ENCODE peak calls at places on chromosomes 3 and 15, in nine cellular contexts. B, K, F, Q, M, R, A, Y and T are unnamed samples.

GRCh38 chr3:135874035-135874434 is 91.5 kb upstream of the PPP2R3A start:
- DNase-seq in B (no peak), R (no peak), Y (no peak), F (no peak), K (no peak), Q (no peak), M (no peak), A (no peak), T (no peak)

GRCh38 chr3:115922681-115923347 is 299.5 kb downstream of the GAP43 start:
- DNase-seq in M (peak), A (peak), Y (peak), Q (no peak), B (no peak), F (no peak), R (no peak), K (peak), T (peak)

GRCh38 chr15:80547264-80547663 is 143.1 kb downstream of the ARNT2 start:
- DNase-seq in Y (no peak), A (no peak), R (no peak), B (no peak), M (no peak), F (no peak), K (no peak), Q (no peak), T (no peak)

GRCh38 chr3:172464306-172464705 is 16.1 kb upstream of the GHSR start:
- DNase-seq in R (no peak), Q (no peak), Y (no peak), B (no peak), K (no peak), A (no peak), F (no peak), M (no peak), T (no peak)

GRCh38 chr3:152269423-152270144 is 855 bp downstream of the MBNL1 start:
- DNase-seq in B (peak), Q (no peak), A (peak), M (peak), K (peak), Y (no peak), F (no peak), R (no peak), T (peak)

GRCh38 chr15:69595009-69595825 is 142.6 kb downstream of the RPLP1 start:
- DNase-seq in R (no peak), Y (no peak), Q (peak), M (no peak), F (peak), K (peak), B (peak), A (no peak), T (no peak)

GRCh38 chr3:49721861-49722781 is 1.6 kb downstream of the GMPPB start:
- DNase-seq in K (no peak), F (no peak), R (peak), Y (no peak), B (no peak), A (no peak), M (no peak), Q (peak), T (no peak)

GRCh38 chr15:36778516-36778915 is 199.1 kb downstream of the CDIN1 start:
- DNase-seq in A (peak), R (no peak), M (no peak), F (no peak), Y (no peak), Q (no peak), K (no peak), B (no peak), T (peak)

GRCh38 chr3:148790370-148790769 is 37.2 kb upstream of the CPB1 start:
- DNase-seq in B (no peak), F (no peak), K (no peak), A (no peak), Q (no peak), R (no peak), Y (no peak), M (no peak), T (no peak)

GRCh38 chr3:8702560-8702959 is 31.0 kb upstream of the CAV3 start:
- DNase-seq in A (no peak), F (no peak), Y (no peak), B (no peak), M (no peak), Q (no peak), K (no peak), R (no peak), T (no peak)

DNA sequence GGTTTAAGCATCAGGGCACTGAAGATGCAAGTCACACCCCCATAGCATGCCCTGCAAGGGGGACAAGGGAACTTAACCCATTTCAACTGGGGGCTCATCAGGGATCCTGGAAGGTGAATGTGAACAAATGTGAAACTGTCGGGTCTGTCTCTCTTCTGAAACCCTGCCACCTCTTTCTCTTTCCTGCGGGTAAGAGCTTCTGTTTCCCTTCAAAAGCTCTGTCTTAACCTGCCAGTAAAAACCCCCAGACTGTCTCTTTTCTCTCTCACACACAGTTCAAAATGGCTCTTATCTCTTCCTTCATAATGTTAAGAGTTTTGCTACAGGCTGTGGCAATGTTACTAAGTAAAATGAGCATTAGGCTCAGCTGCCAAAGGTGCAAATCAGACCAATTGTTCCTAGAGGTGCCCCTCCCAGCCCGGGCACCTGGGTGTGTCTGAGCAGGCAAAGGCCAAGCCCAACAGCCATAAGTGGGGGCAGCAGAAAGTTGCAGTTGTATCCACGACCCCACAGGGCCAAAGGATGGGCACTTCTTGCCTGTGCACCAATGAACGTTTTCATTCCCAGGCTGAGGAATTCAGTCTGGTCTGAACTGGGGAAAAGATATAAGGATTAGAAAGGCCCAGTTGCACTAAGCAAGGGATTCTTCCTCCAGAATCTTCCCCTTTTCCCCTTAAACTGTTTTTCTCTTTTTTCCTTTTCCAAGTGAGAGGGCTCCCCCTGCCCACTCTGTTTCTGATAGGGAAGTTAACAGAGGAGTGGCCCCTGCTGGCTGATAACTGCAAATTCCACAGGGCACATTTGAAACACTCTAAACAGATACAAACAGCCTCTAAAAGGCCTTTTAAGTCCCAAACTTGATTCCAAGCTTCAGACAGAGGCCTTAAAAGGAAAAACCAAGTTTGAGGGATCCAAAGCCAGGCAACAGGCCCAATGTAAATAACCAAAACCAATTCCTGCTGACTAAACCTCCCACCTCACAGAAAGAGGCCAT is 113.8 kb upstream of the EPHA6 start:
- DNase-seq in A (no peak), Y (no peak), M (no peak), Q (no peak), K (peak), R (no peak), B (no peak), F (no peak), T (no peak)
- TF ChIP-seq CTCF in A (no peak), Y (peak), M (peak), Q (no peak), K (no peak), R (no peak), B (no peak), F (no peak), T (no peak)

DNA sequence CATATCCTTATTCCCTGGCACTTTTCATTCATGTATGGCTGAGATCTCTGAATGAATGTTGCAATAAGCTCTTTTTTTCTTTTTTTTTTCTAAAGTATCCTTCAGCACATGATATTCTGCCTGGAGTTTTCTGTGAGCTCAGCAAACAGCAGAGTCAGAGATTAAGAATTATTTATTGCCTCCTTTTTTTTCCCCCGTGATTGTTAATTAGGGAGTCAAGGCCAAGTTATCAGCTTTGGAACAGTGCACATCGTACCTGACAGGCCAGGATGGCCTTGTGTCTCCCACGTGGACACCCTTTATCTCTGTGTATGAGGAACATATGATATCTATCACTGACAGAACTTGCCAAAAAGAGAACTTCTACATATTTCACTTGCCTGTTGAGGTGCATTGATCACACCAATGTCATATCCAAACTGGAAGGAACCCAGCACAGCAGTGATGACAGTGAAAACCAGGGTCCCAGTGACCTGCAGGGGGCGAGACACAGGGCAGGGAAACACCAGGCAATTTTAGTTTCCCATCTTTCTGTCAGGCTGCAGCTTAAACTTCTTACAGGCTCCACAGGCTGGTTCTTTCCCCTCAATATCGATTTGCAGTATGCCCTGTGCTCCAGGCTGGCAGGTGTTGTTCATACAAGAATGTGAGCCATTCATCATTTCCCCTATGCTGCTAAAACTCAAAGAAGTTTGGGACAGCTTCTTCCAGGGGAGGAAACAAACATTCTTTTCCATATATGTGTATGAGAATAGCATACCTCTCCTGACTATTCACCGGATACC is 8.2 kb downstream of the SLC2A2 start:
- DNase-seq in R (no peak), F (no peak), Y (peak), K (peak), Q (no peak), A (no peak), B (no peak), M (no peak), T (no peak)
- TF ChIP-seq CTCF in R (no peak), F (no peak), Y (peak), K (peak), Q (no peak), A (peak), B (no peak), M (peak), T (peak)

GRCh38 chr3:46860381-46861292 is 2.6 kb downstream of the MYL3 start:
- DNase-seq in K (peak), F (peak), B (no peak), A (no peak), M (no peak), Q (peak), Y (no peak), R (peak), T (no peak)
- TF ChIP-seq CTCF in K (peak), F (peak), B (peak), A (peak), M (peak), Q (no peak), Y (peak), R (peak), T (peak)

DNA sequence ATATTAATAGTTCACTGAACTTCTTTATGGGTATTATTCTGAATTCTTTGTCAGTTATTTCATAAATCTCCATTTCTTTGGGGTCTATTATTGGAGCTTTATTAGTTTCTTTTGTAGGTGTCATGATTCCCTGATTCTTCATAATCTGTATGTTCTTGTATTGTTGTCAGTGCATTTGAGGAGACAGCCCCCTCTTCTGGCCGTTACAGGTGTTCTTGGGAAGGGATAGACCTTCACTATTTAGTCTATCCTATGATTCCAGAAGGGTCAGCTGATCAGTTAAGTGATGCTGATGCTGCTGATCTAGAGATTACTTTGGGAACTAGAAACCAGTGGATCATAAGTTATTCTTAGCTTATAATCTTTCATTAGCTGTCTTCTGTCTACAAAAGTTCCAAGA is 34.9 kb downstream of the TMEM39A start:
- DNase-seq in M (no peak), A (no peak), B (no peak), R (no peak), K (no peak), Q (no peak), F (no peak), Y (no peak), T (no peak)
- TF ChIP-seq CTCF in M (peak), A (no peak), B (no peak), R (no peak), K (peak), Q (no peak), F (no peak), Y (peak), T (no peak)

GRCh38 chr3:47877288-47877687 is 74.3 kb downstream of the DHX30 start:
- DNase-seq in M (peak), A (peak), R (no peak), Y (no peak), Q (no peak), F (no peak), B (no peak), K (no peak), T (no peak)
- TF ChIP-seq CTCF in M (no peak), A (no peak), R (no peak), Y (no peak), Q (no peak), F (no peak), B (no peak), K (no peak), T (no peak)

GRCh38 chr3:100708989-100709839 is at the start of gene TFG:
- DNase-seq in Y (peak), A (peak), B (peak), Q (peak), M (peak), R (peak), K (peak), F (peak), T (peak)

GRCh38 chr3:100710355-100711198 is 1.3 kb downstream of the TFG start:
- DNase-seq in R (no peak), B (peak), Q (no peak), F (peak), M (peak), Y (peak), K (peak), A (peak), T (peak)

GRCh38 chr3:100706365-100706764 is 2.9 kb upstream of the TFG start:
- DNase-seq in B (no peak), K (no peak), Y (no peak), F (no peak), R (no peak), A (peak), Q (no peak), M (no peak), T (no peak)

GRCh38 chr3:100708644-100708988 is 678 bp upstream of the TFG start:
- DNase-seq in Q (no peak), K (no peak), Y (no peak), A (no peak), B (no peak), F (no peak), M (no peak), R (no peak), T (no peak)

DNA sequence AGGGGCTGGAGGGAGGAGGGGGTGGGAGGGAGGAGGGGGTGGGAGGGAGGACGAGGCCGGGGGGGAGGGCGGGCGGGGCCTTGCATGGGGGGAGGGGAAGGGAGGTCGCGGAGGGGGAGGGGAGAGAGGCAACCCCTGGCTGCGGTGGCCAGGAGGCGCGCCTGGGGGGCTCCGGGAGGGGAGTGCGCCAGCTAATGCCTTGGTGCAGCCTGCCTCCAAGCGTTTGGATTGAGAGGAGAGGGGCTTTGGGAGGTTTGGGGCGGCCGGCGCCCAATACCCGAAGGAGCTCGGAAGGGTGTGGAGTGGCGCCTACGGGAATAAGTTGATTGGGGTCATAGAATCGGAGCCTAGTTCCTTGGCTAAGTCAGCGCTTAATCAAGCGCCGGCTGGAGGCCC is 544 bp downstream of the TFG start:
- DNase-seq in M (peak), Q (peak), R (no peak), A (peak), F (peak), B (peak), Y (peak), K (peak), T (peak)
- TF ChIP-seq CTCF in M (peak), Q (no peak), R (no peak), A (peak), F (no peak), B (no peak), Y (no peak), K (no peak), T (no peak)

GRCh38 chr3:72232777-72233176 is 447.8 kb upstream of the PROK2 start:
- DNase-seq in B (no peak), K (no peak), A (no peak), F (no peak), Y (no peak), R (no peak), M (no peak), Q (no peak), T (no peak)
- TF ChIP-seq CTCF in B (no peak), K (no peak), A (no peak), F (no peak), Y (no peak), R (no peak), M (no peak), Q (no peak), T (no peak)